ENCODE peak calls at places on chromosome 10, in nine cellular contexts. E is astrocyte, A is pancreas, P is neural progenitor cell, I is HepG2, N is RWPE1, V is colonic mucosa, S is MM.1S, D is fibroblast of lung. K is an unnamed sample.

GRCh38 chr10:100522945-100523344 is 3.3 kb upstream of the SEC31B start:
- DNase-seq in E (no peak), A (no peak), P (no peak), I (no peak), N (no peak), V (no peak), S (no peak), D (no peak), K (no peak)

GRCh38 chr10:81949283-81949682 is 74.3 kb downstream of the NRG3 start:
- DNase-seq in E (no peak), A (no peak), P (peak), I (no peak), N (no peak), V (no peak), S (no peak), D (no peak), K (no peak)

GRCh38 chr10:24784923-24785322 is 61.2 kb upstream of the ARHGAP21 start:
- DNase-seq in E (peak), A (no peak), P (no peak), I (no peak), N (peak), V (no peak), S (no peak), D (no peak), K (no peak)

GRCh38 chr10:80755893-80756292 is 218.2 kb downstream of the SH2D4B start:
- DNase-seq in E (no peak), A (no peak), P (no peak), I (no peak), N (no peak), V (no peak), S (no peak), D (no peak), K (no peak)

GRCh38 chr10:89550509-89550908 is 15.1 kb upstream of the SLC16A12 start:
- DNase-seq in E (no peak), A (peak), P (no peak), I (no peak), N (no peak), V (no peak), S (no peak), D (peak), K (peak)

GRCh38 chr10:130758529-130758928 is 553.0 kb downstream of the TCERG1L start:
- DNase-seq in E (no peak), A (no peak), P (no peak), I (no peak), N (no peak), V (no peak), S (no peak), D (no peak), K (no peak)

GRCh38 chr10:63346015-63346441 is 119.7 kb downstream of the JMJD1C start:
- DNase-seq in E (peak), A (no peak), P (no peak), I (peak), N (no peak), V (no peak), S (no peak), D (peak), K (no peak)

GRCh38 chr10:62278461-62278910 is 9.8 kb upstream of the RTKN2 start:
- DNase-seq in E (peak), A (no peak), P (no peak), I (no peak), N (no peak), V (no peak), S (no peak), D (no peak), K (no peak)

GRCh38 chr10:26962835-26963234 is 102.1 kb upstream of the ABI1 start:
- DNase-seq in E (no peak), A (no peak), P (no peak), I (no peak), N (no peak), V (no peak), S (no peak), D (no peak), K (no peak)

GRCh38 chr10:14749051-14749809 is 25.5 kb downstream of the FAM107B start:
- DNase-seq in E (no peak), A (peak), P (no peak), I (peak), N (no peak), V (peak), S (no peak), D (no peak), K (no peak)

GRCh38 chr10:33927347-33927746 is 592.9 kb upstream of the NRP1 start:
- DNase-seq in E (peak), A (no peak), P (no peak), I (no peak), N (peak), V (no peak), S (no peak), D (no peak), K (no peak)

GRCh38 chr10:69411476-69411875 is 5.2 kb downstream of the TACR2 start:
- DNase-seq in E (no peak), A (no peak), P (no peak), I (no peak), N (no peak), V (no peak), S (no peak), D (no peak), K (no peak)

GRCh38 chr10:79884006-79884405 is 57.5 kb downstream of the NUTM2E start:
- DNase-seq in E (no peak), A (no peak), P (no peak), I (no peak), N (no peak), V (no peak), S (no peak), D (peak), K (no peak)

GRCh38 chr10:59907918-59908807 is 1.8 kb upstream of the CCDC6 start:
- DNase-seq in E (peak), A (peak), P (peak), I (no peak), N (no peak), V (peak), S (peak), D (peak), K (no peak)

GRCh38 chr10:44010873-44011602 is 362.4 kb upstream of the ZNF32 start:
- DNase-seq in E (peak), A (no peak), P (no peak), I (no peak), N (peak), V (no peak), S (peak), D (no peak), K (peak)
- H3K27ac ChIP-seq in E (no peak), A (no peak), P (no peak), I (no peak), N (no peak), V (no peak), S (peak), D (no peak), K (peak)

DNA sequence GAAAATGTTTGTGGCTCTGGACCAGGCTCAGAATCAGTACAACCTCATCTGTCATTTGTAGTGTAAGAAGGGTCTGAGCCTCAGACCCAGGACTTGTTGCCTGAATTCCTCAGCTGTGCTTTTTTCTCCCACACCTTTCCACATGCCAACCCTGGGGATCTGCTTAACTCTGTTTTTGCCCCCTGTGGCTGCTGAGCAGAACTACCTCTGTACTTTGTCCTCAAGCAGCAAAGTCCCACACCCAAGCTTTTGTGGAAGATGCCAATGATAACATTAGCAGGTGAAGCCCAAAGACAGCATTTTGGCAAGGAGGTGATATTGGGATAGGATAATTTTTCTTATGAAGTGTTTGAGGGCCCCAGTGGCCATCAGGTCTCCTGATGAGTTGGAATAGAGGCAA is 5.8 kb upstream of the CYP2C18 start:
- DNase-seq in E (no peak), A (no peak), P (peak), I (peak), N (peak), V (peak), S (no peak), D (no peak), K (no peak)
- TF ChIP-seq CTCF in E (no peak), A (no peak), P (peak), I (peak), N (no peak), V (peak), S (no peak), D (no peak), K (no peak)

DNA sequence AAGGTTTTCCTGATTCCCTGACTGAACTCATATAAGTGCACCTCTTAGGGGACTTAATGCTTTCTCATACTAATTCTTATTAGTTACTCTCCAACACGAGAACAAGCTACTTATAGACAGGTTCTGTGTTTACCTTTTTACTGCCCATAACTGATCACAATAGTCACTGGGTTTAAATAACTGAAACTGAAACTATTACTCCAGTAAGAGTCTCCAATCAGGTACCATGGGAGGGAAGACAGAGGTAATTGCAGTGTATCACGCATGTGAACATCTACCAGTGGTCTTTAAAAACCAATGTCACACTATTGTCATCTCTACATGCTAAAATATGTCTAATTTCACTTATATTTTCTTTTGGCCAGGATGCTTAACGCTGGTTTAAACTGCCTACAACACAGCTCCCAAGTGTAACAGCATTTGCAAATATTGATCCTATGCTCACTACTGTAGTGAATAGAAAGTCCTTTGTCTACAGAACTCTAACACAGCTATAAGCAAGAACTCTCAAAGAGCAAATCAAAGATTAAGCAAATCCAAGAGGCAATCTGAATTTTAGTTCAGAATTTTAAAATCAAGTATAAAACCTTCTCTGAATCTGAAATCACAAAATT is 3.6 kb downstream of the GDI2 start:
- DNase-seq in E (no peak), A (no peak), P (no peak), I (peak), N (no peak), V (no peak), S (peak), D (no peak), K (no peak)
- H3K27ac ChIP-seq in E (no peak), A (no peak), P (no peak), I (peak), N (no peak), V (peak), S (no peak), D (no peak), K (no peak)

DNA sequence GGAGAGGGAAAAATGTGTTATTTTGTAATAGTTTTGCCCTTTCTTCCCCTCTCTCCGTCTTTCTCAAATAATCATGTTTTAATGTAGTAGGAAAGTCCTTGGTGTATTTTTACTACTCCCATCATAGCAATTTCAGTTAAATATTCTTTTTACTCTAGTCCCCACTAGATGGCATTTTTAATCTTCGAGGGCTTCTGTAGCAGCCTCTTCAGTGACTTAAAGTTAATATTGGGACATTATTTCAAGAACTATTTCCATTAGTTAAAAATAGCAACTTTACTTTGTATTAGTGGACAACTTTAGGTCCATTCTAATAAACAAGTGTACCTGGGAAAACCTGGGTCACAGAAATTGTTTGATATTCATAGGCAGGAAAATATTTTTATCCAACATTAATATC is 23.0 kb downstream of the EDRF1 start:
- DNase-seq in E (no peak), A (no peak), P (no peak), I (peak), N (no peak), V (no peak), S (no peak), D (peak), K (no peak)
- TF ChIP-seq CTCF in E (peak), A (no peak), P (no peak), I (no peak), N (no peak), V (no peak), S (peak), D (peak), K (no peak)

GRCh38 chr10:11823122-11823988 is at the start of gene PROSER2:
- DNase-seq in E (peak), A (peak), P (peak), I (no peak), N (peak), V (peak), S (no peak), D (peak), K (peak)

GRCh38 chr10:11824376-11824775 is 1.2 kb downstream of the PROSER2 start:
- DNase-seq in E (peak), A (no peak), P (no peak), I (peak), N (no peak), V (no peak), S (no peak), D (peak), K (no peak)

GRCh38 chr10:11822809-11823121 is 391 bp upstream of the PROSER2 start:
- DNase-seq in E (no peak), A (no peak), P (no peak), I (no peak), N (no peak), V (no peak), S (no peak), D (no peak), K (no peak)

GRCh38 chr10:11824825-11825224 is 1.7 kb downstream of the PROSER2 start:
- DNase-seq in E (no peak), A (no peak), P (no peak), I (no peak), N (peak), V (no peak), S (no peak), D (no peak), K (no peak)

GRCh38 chr10:11823989-11824346 is 812 bp downstream of the PROSER2 start:
- DNase-seq in E (peak), A (no peak), P (no peak), I (no peak), N (no peak), V (no peak), S (no peak), D (peak), K (no peak)
- H3K27ac ChIP-seq in E (no peak), A (peak), P (no peak), I (peak), N (peak), V (no peak), S (no peak), D (no peak), K (no peak)

DNA sequence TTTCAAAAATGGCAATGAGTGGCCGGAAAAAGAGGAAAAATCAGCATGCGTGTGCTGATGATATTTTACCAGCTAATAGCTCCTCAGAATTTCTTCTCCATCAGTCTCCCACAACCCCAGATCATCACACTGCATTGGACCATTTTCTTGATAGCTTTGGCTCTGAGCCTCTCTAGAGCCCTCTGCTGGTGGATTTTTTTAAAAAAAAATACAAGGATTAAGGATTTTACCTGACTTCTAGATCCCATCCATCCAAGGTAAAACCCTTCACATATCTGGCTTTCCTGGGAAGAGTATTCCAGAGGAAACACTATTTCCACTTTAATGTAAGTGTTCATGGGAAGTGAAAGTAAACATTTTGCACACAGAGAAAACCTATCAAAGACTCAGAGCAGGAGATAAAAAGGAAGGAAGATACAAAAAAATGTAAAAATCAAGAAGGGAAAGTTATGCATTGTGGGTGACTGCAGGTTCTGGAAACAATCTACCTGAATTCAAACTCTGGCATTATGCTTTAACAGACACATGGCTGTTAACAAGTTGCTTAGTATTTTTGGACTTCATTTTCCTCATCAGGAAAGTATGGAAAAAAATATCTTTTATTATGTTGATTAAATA is 380.9 kb downstream of the LRRTM3 start:
- DNase-seq in E (no peak), A (no peak), P (peak), I (peak), N (peak), V (no peak), S (peak), D (peak), K (no peak)
- TF ChIP-seq CTCF in E (peak), A (no peak), P (peak), I (peak), N (peak), V (peak), S (peak), D (peak), K (peak)

GRCh38 chr10:113947138-113948011 is 92.9 kb downstream of the NHLRC2 start:
- DNase-seq in E (peak), A (peak), P (no peak), I (no peak), N (no peak), V (peak), S (peak), D (peak), K (no peak)
- H3K27ac ChIP-seq in E (no peak), A (peak), P (no peak), I (no peak), N (peak), V (peak), S (no peak), D (no peak), K (peak)

GRCh38 chr10:124151466-124152095 is 58.2 kb upstream of the CHST15 start:
- DNase-seq in E (no peak), A (no peak), P (no peak), I (no peak), N (no peak), V (no peak), S (no peak), D (no peak), K (no peak)

GRCh38 chr10:124150807-124151417 is 57.5 kb upstream of the CHST15 start:
- DNase-seq in E (no peak), A (no peak), P (no peak), I (no peak), N (no peak), V (no peak), S (no peak), D (no peak), K (no peak)

GRCh38 chr10:124153601-124153930 is 60.2 kb upstream of the CHST15 start:
- DNase-seq in E (no peak), A (no peak), P (no peak), I (no peak), N (no peak), V (no peak), S (no peak), D (no peak), K (no peak)

GRCh38 chr10:124152139-124152780 is 58.9 kb upstream of the CHST15 start:
- DNase-seq in E (peak), A (peak), P (no peak), I (peak), N (peak), V (peak), S (no peak), D (peak), K (peak)

GRCh38 chr10:124152781-124153600 is 59.6 kb upstream of the CHST15 start:
- DNase-seq in E (peak), A (peak), P (no peak), I (peak), N (peak), V (peak), S (peak), D (peak), K (peak)
- TF ChIP-seq CTCF in E (no peak), A (no peak), P (no peak), I (no peak), N (no peak), V (no peak), S (peak), D (no peak), K (no peak)

K was measured in left ventricle myocardium inferior.